ENCODE peak calls at places on chromosomes 4 and X, in six cellular contexts. H is A549, A is upper lobe of right lung, E is fibroblast of pulmonary artery, L is fibroblast of lung, B is kidney epithelial cell. I is an unnamed sample.

GRCh38 chrX:15619053-15619772 is 18.5 kb upstream of the ACE2 start:
- DNase-seq in H (peak), L (peak), B (peak), A (no peak), E (no peak), I (no peak)

GRCh38 chrX:103584606-103585005 is 709 bp upstream of the TCEAL4 start:
- DNase-seq in L (peak), A (no peak), H (peak), B (no peak), E (peak), I (no peak)

GRCh38 chr4:26905172-26905571 is 44.5 kb downstream of the STIM2 start:
- DNase-seq in H (no peak), E (no peak), A (no peak), B (no peak), L (peak), I (no peak)

GRCh38 chrX:30635630-30636029 is 17.6 kb upstream of the GK start:
- DNase-seq in H (no peak), L (no peak), E (peak), B (no peak), A (no peak), I (no peak)

GRCh38 chrX:153501530-153501929 is 6.8 kb downstream of the BGN start:
- DNase-seq in A (no peak), B (no peak), H (no peak), L (no peak), E (no peak), I (no peak)

GRCh38 chr4:180962268-180962667 is 1280.9 kb upstream of the TENM3 start:
- DNase-seq in B (no peak), A (no peak), H (no peak), L (no peak), E (no peak), I (no peak)

GRCh38 chrX:10507181-10507580 is 113.2 kb downstream of the MID1 start:
- DNase-seq in B (no peak), L (peak), H (no peak), A (no peak), E (peak), I (no peak)

GRCh38 chrX:15956684-15957083 is 102.1 kb upstream of the AP1S2 start:
- DNase-seq in A (no peak), E (peak), H (no peak), L (peak), B (no peak), I (no peak)

GRCh38 chr4:59060895-59061294 is 1950.7 kb upstream of the IGFBP7 start:
- DNase-seq in H (no peak), L (no peak), E (no peak), B (no peak), A (no peak), I (no peak)

GRCh38 chr4:175790067-175790466 is 22.0 kb downstream of the GPM6A start:
- DNase-seq in B (no peak), L (no peak), A (no peak), E (no peak), H (no peak), I (no peak)

GRCh38 chr4:152968806-152969394 is 32.8 kb downstream of the FHDC1 start:
- DNase-seq in E (no peak), L (peak), A (no peak), B (no peak), H (no peak), I (no peak)

GRCh38 chr4:40056722-40057539 is at the start of gene N4BP2:
- DNase-seq in A (peak), H (peak), E (peak), L (peak), B (no peak), I (peak)

GRCh38 chr4:6095897-6096296 is 77.7 kb upstream of the C4orf50 start:
- DNase-seq in L (no peak), H (no peak), B (no peak), A (no peak), E (no peak), I (no peak)

GRCh38 chrX:123425471-123425870 is 241.4 kb downstream of the GRIA3 start:
- DNase-seq in E (no peak), B (no peak), H (no peak), L (no peak), A (no peak), I (no peak)

DNA sequence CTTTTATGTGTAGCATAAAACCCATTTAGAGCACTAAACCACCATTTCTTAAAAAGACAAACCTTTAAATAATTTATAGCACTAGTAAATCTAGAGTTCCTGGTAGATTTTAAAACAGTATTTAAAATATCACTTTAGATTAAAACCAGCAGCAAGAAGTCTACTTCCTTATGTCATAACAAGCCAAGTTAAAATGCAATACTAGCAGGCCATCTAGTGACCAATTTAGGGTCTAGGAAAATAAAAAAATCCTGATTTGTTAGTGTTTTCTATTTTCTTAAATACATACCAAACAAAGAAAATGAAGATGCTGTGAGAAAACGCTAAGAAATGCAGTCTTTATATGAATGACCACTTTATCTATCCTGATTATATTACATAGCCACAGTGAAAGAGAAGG is 53.9 kb downstream of the PAPSS1 start:
- DNase-seq in B (no peak), A (no peak), E (peak), L (peak), H (peak), I (no peak)
- TF ChIP-seq CTCF in B (peak), A (peak), E (peak), L (peak), H (peak), I (peak)

GRCh38 chr4:173192375-173193162 is 24.0 kb downstream of the GALNT7 start:
- DNase-seq in L (no peak), A (no peak), E (no peak), B (no peak), H (peak), I (no peak)
- TF ChIP-seq CTCF in L (no peak), A (peak), E (peak), B (peak), H (peak), I (no peak)

DNA sequence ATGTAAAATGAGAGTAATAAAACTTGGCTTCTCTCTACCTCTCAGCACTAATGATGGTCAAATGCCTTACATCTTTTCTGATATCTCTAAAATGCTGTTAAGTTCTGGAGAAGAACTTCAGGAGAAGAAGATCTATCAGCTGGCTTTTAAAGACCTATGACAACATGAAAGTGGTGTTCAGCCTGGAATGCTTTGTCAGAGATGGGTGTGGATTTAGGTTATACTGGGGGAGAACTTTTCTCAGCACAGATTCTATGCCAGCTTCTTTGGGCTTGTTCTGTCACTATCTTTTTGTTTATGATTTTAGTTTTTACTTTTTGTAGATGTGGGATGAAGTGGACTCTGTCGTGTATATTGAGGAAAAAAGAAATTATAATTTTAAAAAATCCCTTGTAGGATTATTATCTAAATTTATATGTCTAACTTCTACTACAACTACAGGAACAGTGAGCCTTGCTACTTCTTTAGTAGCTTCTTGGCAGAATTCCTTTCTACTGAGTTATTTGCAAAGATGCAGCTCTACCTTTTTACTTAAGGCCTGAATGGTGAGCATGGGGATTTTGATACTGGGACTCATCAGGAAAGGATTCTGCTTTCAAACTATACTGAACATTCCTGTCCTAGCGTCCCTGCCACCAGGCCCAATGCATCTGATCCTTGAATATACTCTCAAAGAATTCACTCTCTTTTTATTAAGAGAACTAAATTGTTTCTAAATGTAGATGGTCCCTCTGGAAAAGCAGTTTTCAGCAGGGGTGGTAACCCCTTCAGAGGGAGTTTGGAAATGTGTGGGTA is 19.6 kb downstream of the CYP2U1 start:
- DNase-seq in H (no peak), A (no peak), L (peak), E (no peak), B (no peak), I (no peak)
- TF ChIP-seq CTCF in H (no peak), A (no peak), L (no peak), E (no peak), B (no peak), I (no peak)

GRCh38 chr4:69154021-69154420 is 57.7 kb downstream of the UGT2B7 start:
- DNase-seq in H (no peak), E (no peak), A (no peak), B (no peak), L (no peak), I (no peak)

DNA sequence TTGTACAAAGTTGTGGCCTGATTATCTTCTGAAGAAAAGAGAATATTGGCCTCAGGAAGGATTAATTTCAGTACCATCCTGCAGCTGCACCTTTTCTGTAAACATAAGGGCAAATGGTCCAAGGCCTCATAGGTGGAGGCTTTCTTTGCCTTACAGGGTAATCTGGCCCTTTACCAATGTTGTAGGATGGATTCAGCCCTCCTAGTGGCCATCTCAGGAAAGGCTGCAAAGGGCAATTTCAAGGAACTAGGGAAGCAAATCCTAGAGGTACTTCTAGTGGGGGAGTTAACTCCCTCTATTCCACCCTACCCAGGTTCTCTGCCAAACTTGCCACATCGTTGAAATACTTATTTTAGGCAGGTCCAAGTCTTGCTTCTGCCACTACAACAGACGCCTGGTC is 57.6 kb downstream of the UGT2B11 start:
- DNase-seq in B (no peak), E (peak), A (no peak), L (no peak), H (peak), I (no peak)
- TF ChIP-seq CTCF in B (peak), E (peak), A (no peak), L (no peak), H (no peak), I (peak)

GRCh38 chrX:133177202-133177601 is 41.0 kb downstream of the TFDP3 start:
- DNase-seq in E (no peak), A (no peak), H (no peak), B (no peak), L (no peak), I (no peak)

GRCh38 chrX:133171962-133172708 is 46.0 kb downstream of the TFDP3 start:
- DNase-seq in H (peak), B (no peak), E (peak), A (no peak), L (no peak), I (no peak)
- TF ChIP-seq CTCF in H (peak), B (peak), E (peak), A (peak), L (no peak), I (peak)

GRCh38 chrX:68238568-68238967 is 194.7 kb downstream of the OPHN1 start:
- DNase-seq in H (peak), A (no peak), B (no peak), L (no peak), E (no peak), I (no peak)
- TF ChIP-seq CTCF in H (peak), A (peak), B (peak), L (peak), E (peak), I (peak)

DNA sequence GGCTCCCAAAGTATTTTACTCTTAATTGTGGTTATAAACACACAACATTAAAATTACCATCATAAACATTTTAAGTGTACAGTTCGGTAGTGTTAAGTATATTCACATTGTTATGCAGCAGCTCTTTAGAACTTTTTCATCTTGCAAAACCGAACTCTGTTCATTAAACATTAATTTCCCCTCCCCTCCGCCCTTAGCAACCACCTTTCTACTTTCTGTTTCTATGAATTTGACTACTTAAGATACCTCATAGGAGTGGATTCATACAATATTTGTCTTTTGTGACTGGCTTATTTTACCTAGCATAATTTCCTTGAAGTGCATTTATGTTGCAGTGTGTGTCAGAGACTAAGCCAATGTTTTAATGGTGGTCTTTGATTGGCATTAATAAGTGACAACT is 32.6 kb downstream of the IL13RA1 start:
- DNase-seq in E (no peak), H (no peak), L (no peak), A (no peak), B (no peak), I (no peak)
- TF ChIP-seq CTCF in E (no peak), H (no peak), L (no peak), A (no peak), B (no peak), I (no peak)

GRCh38 chr4:144356941-144357381 is 216.4 kb upstream of the GYPA start:
- DNase-seq in B (no peak), E (peak), A (no peak), L (no peak), H (no peak), I (no peak)

GRCh38 chr4:144360394-144360793 is 219.9 kb upstream of the GYPA start:
- DNase-seq in A (no peak), H (no peak), L (no peak), E (no peak), B (no peak), I (no peak)

GRCh38 chr4:144357970-144358369 is 217.5 kb upstream of the GYPA start:
- DNase-seq in A (no peak), L (no peak), E (no peak), B (no peak), H (no peak), I (no peak)

GRCh38 chr4:144353240-144353639 is 212.7 kb upstream of the GYPA start:
- DNase-seq in H (no peak), B (no peak), A (no peak), E (no peak), L (no peak), I (no peak)

GRCh38 chr4:144355809-144356757 is 215.6 kb upstream of the GYPA start:
- DNase-seq in A (no peak), H (peak), L (peak), E (peak), B (peak), I (peak)
- TF ChIP-seq CTCF in A (no peak), H (peak), L (no peak), E (peak), B (no peak), I (peak)

GRCh38 chr4:126697748-126698147 is 935.0 kb upstream of the INTU start:
- DNase-seq in H (no peak), B (no peak), A (no peak), E (peak), L (peak), I (no peak)
- TF ChIP-seq CTCF in H (no peak), B (no peak), A (no peak), E (no peak), L (no peak), I (no peak)

DNA sequence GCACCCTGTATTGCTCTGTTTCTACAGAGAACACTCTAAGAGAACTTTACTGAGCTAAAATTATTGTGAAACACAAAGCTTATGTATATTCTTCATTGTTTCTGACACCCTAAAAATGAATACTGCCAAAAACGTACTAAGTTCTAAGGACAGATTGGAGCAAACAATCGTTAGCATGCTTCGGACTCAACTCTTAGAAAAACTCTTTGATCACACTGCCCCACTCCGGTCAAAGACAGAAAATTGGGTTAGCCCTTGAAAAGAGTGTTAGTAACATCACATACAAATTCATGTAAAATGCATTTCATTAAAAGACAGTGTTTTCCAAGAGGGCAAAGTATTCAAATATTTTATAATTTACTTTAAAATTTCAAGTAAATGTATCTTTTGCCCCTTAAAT is 177.4 kb downstream of the DCHS2 start:
- DNase-seq in E (peak), L (peak), H (peak), A (no peak), B (no peak), I (no peak)
- TF ChIP-seq CTCF in E (peak), L (peak), H (peak), A (peak), B (no peak), I (peak)

I was measured in type B pancreatic cell.